ENCODE peak calls at places on chromosomes 16 and 17, in five cellular contexts. Q is left cardiac atrium; O is stimulated activated CD8-positive, alpha-beta memory T cell treated with anti-CD3 and anti-CD28 coated beads, Interleukin-4, amount 100 ng/mL, for 24 hours; K is SK-N-SH; R is mucosa of descending colon. I is an unnamed sample.

GRCh38 chr17:4345569-4345968 is 20.9 kb downstream of the UBE2G1 start:
- DNase-seq in Q (no peak), R (no peak), K (no peak), O (no peak), I (no peak)

GRCh38 chr16:50555269-50555875 is 7.2 kb downstream of the NKD1 start:
- DNase-seq in O (no peak), R (no peak), Q (no peak), K (no peak), I (no peak)

GRCh38 chr16:3819741-3820724 is 60.5 kb downstream of the CREBBP start:
- DNase-seq in R (no peak), Q (no peak), K (peak; percentile 79), O (no peak), I (peak; percentile 89)

GRCh38 chr17:81869221-81870154 is 1.6 kb downstream of the ARHGDIA start:
- DNase-seq in O (peak; percentile 36), R (peak; percentile 72), Q (peak; percentile 62), K (peak; percentile 96), I (no peak)

GRCh38 chr17:1481736-1482135 is 10.8 kb downstream of the MYO1C start:
- DNase-seq in Q (no peak), K (no peak), R (no peak), O (no peak), I (no peak)

GRCh38 chr17:63470116-63470515 is 6.7 kb upstream of the ACE start:
- DNase-seq in O (no peak), R (no peak), Q (no peak), K (no peak), I (no peak)

GRCh38 chr16:3171181-3171854 is 16.7 kb upstream of the OR1F1 start:
- DNase-seq in O (no peak), K (peak; percentile 50), Q (no peak), R (no peak), I (no peak)

GRCh38 chr17:42924891-42925290 is 24.3 kb downstream of the G6PC1 start:
- DNase-seq in O (no peak), Q (no peak), K (no peak), R (no peak), I (no peak)

GRCh38 chr16:11400076-11400475 is 54.8 kb downstream of the RMI2 start:
- DNase-seq in Q (peak; percentile 8), O (no peak), R (no peak), K (peak; percentile 16), I (no peak)

GRCh38 chr17:73293031-73293430 is 18.8 kb downstream of the CDC42EP4 start:
- DNase-seq in R (no peak), O (no peak), Q (no peak), K (no peak), I (no peak)

GRCh38 chr17:34981538-34982241 is 1.4 kb downstream of the LIG3 start:
- DNase-seq in K (peak; percentile 37), R (no peak), Q (no peak), O (no peak), I (peak; percentile 21)

GRCh38 chr17:77025781-77026180 is 115.0 kb upstream of the SEC14L1 start:
- DNase-seq in R (no peak), O (no peak), Q (no peak), K (no peak), I (no peak)

GRCh38 chr17:77738666-77739531 is 219.6 kb upstream of the TNRC6C start:
- DNase-seq in Q (peak; percentile 76), R (no peak), K (no peak), O (no peak), I (no peak)